ENCODE peak calls at places on chromosome 1, in seven cellular contexts. P is activated T-helper 1 cell treated with anti-CD3 and anti-CD28 coated beads, Interleukin-2, amount 50 U/mL, for 16 hours; O is PC-3; L is AG04449; F is GM10248; U is GM13976; D is psoas muscle. B is an unnamed sample.

GRCh38 chr1:56688522-56689026 is 43.5 kb downstream of the PRKAA2 start:
- DNase-seq in F (peak; percentile 16), U (no peak), O (peak; percentile 97), D (no peak), L (peak; percentile 9), P (no peak), B (no peak)

GRCh38 chr1:170560681-170561285 is 28.8 kb downstream of the GORAB start:
- DNase-seq in P (no peak), F (no peak), L (no peak), U (no peak), D (no peak), O (no peak), B (no peak)

GRCh38 chr1:103190746-103191145 is 82.4 kb upstream of the COL11A1 start:
- DNase-seq in U (no peak), D (no peak), O (no peak), P (no peak), F (no peak), L (no peak), B (no peak)

GRCh38 chr1:214102907-214103306 is 115.1 kb downstream of the PROX1 start:
- DNase-seq in O (peak; percentile 96), P (no peak), F (no peak), L (no peak), D (no peak), U (no peak), B (no peak)

GRCh38 chr1:164559342-164560070 is 522 bp downstream of the PBX1 start:
- DNase-seq in F (no peak), P (no peak), L (no peak), U (no peak), D (peak; percentile 44), O (peak; percentile 44), B (no peak)

GRCh38 chr1:53754484-53755312 is 15.7 kb upstream of the GLIS1 start:
- DNase-seq in U (peak; percentile 60), D (no peak), F (peak; percentile 58), P (no peak), L (no peak), O (peak; percentile 82), B (peak; percentile 47)

GRCh38 chr1:8560611-8561544 is 243.0 kb downstream of the SLC45A1 start:
- DNase-seq in F (peak; percentile 37), P (no peak), L (no peak), D (no peak), O (peak; percentile 64), U (peak; percentile 30), B (peak; percentile 74)

GRCh38 chr1:157994081-157994581 is 686 bp downstream of the KIRREL1 start:
- DNase-seq in O (no peak), L (no peak), U (no peak), F (no peak), D (peak; percentile 22), P (no peak), B (no peak)

GRCh38 chr1:169529068-169529642 is 43.4 kb upstream of the SLC19A2 start:
- DNase-seq in P (no peak), O (peak; percentile 100), F (no peak), U (no peak), L (no peak), D (no peak), B (no peak)

GRCh38 chr1:117371436-117372151 is 4.3 kb downstream of the MAN1A2 start:
- DNase-seq in D (no peak), O (no peak), L (no peak), P (no peak), U (no peak), F (no peak), B (no peak)

GRCh38 chr1:156115514-156116374 is 1.2 kb downstream of the LMNA start:
- DNase-seq in U (no peak), O (peak; percentile 80), F (no peak), D (peak; percentile 75), L (no peak), P (no peak), B (no peak)

GRCh38 chr1:248670003-248670402 is 14.7 kb upstream of the OR2T27 start:
- DNase-seq in U (no peak), O (peak; percentile 46), D (no peak), L (no peak), F (no peak), P (no peak), B (peak; percentile 15)

GRCh38 chr1:31548899-31549806 is 27.2 kb upstream of the TINAGL1 start:
- DNase-seq in F (peak; percentile 87), U (peak; percentile 86), L (no peak), P (peak; percentile 87), O (peak; percentile 97), D (peak; percentile 85), B (peak; percentile 87)

GRCh38 chr1:11765661-11766428 is 3.9 kb downstream of the C1orf167 start:
- DNase-seq in U (no peak), D (no peak), P (no peak), O (no peak), F (no peak), L (no peak), B (no peak)

GRCh38 chr1:206575165-206575893 is 36.9 kb downstream of the EIF2D start:
- DNase-seq in U (no peak), L (peak; percentile 29), D (no peak), F (no peak), P (no peak), O (no peak), B (peak; percentile 35)

GRCh38 chr1:2412773-2413494 is 570 bp upstream of the PEX10 start:
- DNase-seq in F (peak; percentile 74), O (peak; percentile 21), U (peak; percentile 81), P (no peak), L (no peak), D (peak; percentile 39), B (peak; percentile 83)

GRCh38 chr1:29789910-29790247 is 553.6 kb downstream of the PTPRU start:
- DNase-seq in L (no peak), O (no peak), U (no peak), F (peak; percentile 5), D (no peak), P (no peak), B (no peak)

GRCh38 chr1:113303252-113303651 is 87.1 kb upstream of the MAGI3 start:
- DNase-seq in D (no peak), P (no peak), O (no peak), F (no peak), L (no peak), U (no peak), B (no peak)

GRCh38 chr1:164753521-164754077 is 194.6 kb downstream of the PBX1 start:
- DNase-seq in L (no peak), F (no peak), U (no peak), O (no peak), P (no peak), D (no peak), B (no peak)

GRCh38 chr1:2322065-2322571 is 69.2 kb downstream of the MORN1 start:
- DNase-seq in L (peak; percentile 54), D (peak; percentile 82), F (no peak), U (no peak), P (no peak), O (no peak), B (no peak)

GRCh38 chr1:4585216-4585615 is 69.2 kb upstream of the AJAP1 start:
- DNase-seq in F (peak; percentile 59), P (no peak), D (no peak), O (peak; percentile 17), U (peak; percentile 63), L (no peak), B (peak; percentile 50)

GRCh38 chr1:211833174-211833820 is 2.7 kb upstream of the LPGAT1 start:
- DNase-seq in P (no peak), D (no peak), U (no peak), O (no peak), L (no peak), F (no peak), B (no peak)

GRCh38 chr1:186648606-186649005 is 31.6 kb downstream of the PTGS2 start:
- DNase-seq in O (no peak), U (no peak), P (no peak), L (no peak), F (no peak), D (no peak), B (no peak)

GRCh38 chr1:31033573-31033972 is 31.9 kb downstream of the PUM1 start:
- DNase-seq in O (no peak), L (no peak), U (no peak), D (no peak), F (no peak), P (no peak), B (no peak)

GRCh38 chr1:156081174-156082110 is 823 bp downstream of the MEX3A start:
- DNase-seq in U (no peak), O (no peak), F (no peak), L (no peak), P (no peak), D (no peak), B (no peak)